ENCODE peak calls at places on chromosomes 6 and 20, in five cellular contexts. One of them, this sample, is unnamed. For H3K4me1 and H3K36me3, the result is how much of the 10 kb centered on the place peaks cover.

GRCh38 chr6:97282238-97282725 is 734 bp downstream of the MMS22L start:
- DNase-seq in lung: no peak
- DNase-seq in tibial artery: no peak
- DNase-seq in breast epithelium: no peak
- DNase-seq in CD4-positive, alpha-beta memory T cell: no peak
- DNase-seq in this sample: no peak

GRCh38 chr6:122789862-122790739 is 1.0 kb downstream of the SMPDL3A start:
- DNase-seq in lung: peak
- DNase-seq in tibial artery: peak
- DNase-seq in CD4-positive, alpha-beta memory T cell: no peak
- DNase-seq in breast epithelium: peak
- DNase-seq in this sample: no peak

GRCh38 chr6:11710221-11710836 is 68.3 kb downstream of the ADTRP start:
- DNase-seq in tibial artery: no peak
- DNase-seq in lung: no peak
- DNase-seq in CD4-positive, alpha-beta memory T cell: peak
- DNase-seq in breast epithelium: no peak
- DNase-seq in this sample: no peak

GRCh38 chr6:98986216-98986615 is 38.5 kb upstream of the FBXL4 start:
- DNase-seq in CD4-positive, alpha-beta memory T cell: no peak
- DNase-seq in breast epithelium: no peak
- DNase-seq in tibial artery: no peak
- DNase-seq in lung: no peak
- DNase-seq in this sample: no peak

GRCh38 chr20:32985596-32985995 is 18.6 kb downstream of the SUN5 start:
- DNase-seq in tibial artery: no peak
- DNase-seq in lung: no peak
- DNase-seq in CD4-positive, alpha-beta memory T cell: no peak
- DNase-seq in breast epithelium: no peak
- DNase-seq in this sample: no peak

GRCh38 chr20:59006167-59006863 is 739 bp downstream of the CTSZ start:
- DNase-seq in CD4-positive, alpha-beta memory T cell: no peak
- DNase-seq in tibial artery: no peak
- DNase-seq in breast epithelium: no peak
- DNase-seq in lung: no peak
- DNase-seq in this sample: no peak

GRCh38 chr20:42281801-42282200 is 663.6 kb upstream of the CHD6 start:
- DNase-seq in lung: no peak
- DNase-seq in tibial artery: no peak
- DNase-seq in breast epithelium: no peak
- DNase-seq in CD4-positive, alpha-beta memory T cell: no peak
- DNase-seq in this sample: no peak

GRCh38 chr6:149094156-149094555 is 223.4 kb upstream of the TAB2 start:
- DNase-seq in tibial artery: no peak
- DNase-seq in lung: no peak
- DNase-seq in CD4-positive, alpha-beta memory T cell: no peak
- DNase-seq in breast epithelium: no peak
- DNase-seq in this sample: no peak

GRCh38 chr6:35436071-35436865 is 15.9 kb upstream of the FANCE start:
- DNase-seq in breast epithelium: no peak
- DNase-seq in lung: no peak
- DNase-seq in tibial artery: no peak
- DNase-seq in CD4-positive, alpha-beta memory T cell: no peak
- DNase-seq in this sample: no peak

GRCh38 chr20:60584221-60584620 is 626.0 kb downstream of the CDH26 start:
- DNase-seq in breast epithelium: no peak
- DNase-seq in lung: no peak
- DNase-seq in CD4-positive, alpha-beta memory T cell: no peak
- DNase-seq in tibial artery: no peak
- DNase-seq in this sample: no peak

GRCh38 chr6:120872262-120872578 is 462.1 kb downstream of the TBC1D32 start:
- DNase-seq in CD4-positive, alpha-beta memory T cell: no peak
- DNase-seq in tibial artery: no peak
- DNase-seq in lung: no peak
- DNase-seq in breast epithelium: no peak
- DNase-seq in this sample: no peak

GRCh38 chr20:16801919-16802651 is 53.9 kb downstream of the OTOR start:
- DNase-seq in tibial artery: peak
- DNase-seq in lung: peak
- DNase-seq in breast epithelium: no peak
- DNase-seq in CD4-positive, alpha-beta memory T cell: peak
- DNase-seq in this sample: no peak

GRCh38 chr6:106799008-106799952 is 169.9 kb downstream of the QRSL1 start:
- DNase-seq in lung: no peak
- DNase-seq in CD4-positive, alpha-beta memory T cell: no peak
- DNase-seq in tibial artery: no peak
- DNase-seq in breast epithelium: peak
- DNase-seq in this sample: no peak

GRCh38 chr6:136235233-136235564 is 14.9 kb downstream of the MTFR2 start:
- DNase-seq in lung: no peak
- DNase-seq in breast epithelium: no peak
- DNase-seq in CD4-positive, alpha-beta memory T cell: no peak
- DNase-seq in tibial artery: no peak
- DNase-seq in this sample: no peak

GRCh38 chr6:77353129-77353528 is 110.2 kb downstream of the HTR1B start:
- DNase-seq in lung: no peak
- DNase-seq in CD4-positive, alpha-beta memory T cell: no peak
- DNase-seq in breast epithelium: no peak
- DNase-seq in tibial artery: no peak
- DNase-seq in this sample: no peak

GRCh38 chr20:61868466-61869090 is 197.1 kb downstream of the TAF4 start:
- DNase-seq in lung: no peak
- DNase-seq in breast epithelium: no peak
- DNase-seq in CD4-positive, alpha-beta memory T cell: no peak
- DNase-seq in tibial artery: no peak
- DNase-seq in this sample: no peak

GRCh38 chr6:6559994-6560393 is 28.5 kb upstream of the LY86 start:
- DNase-seq in breast epithelium: no peak
- DNase-seq in lung: no peak
- DNase-seq in tibial artery: no peak
- DNase-seq in CD4-positive, alpha-beta memory T cell: no peak
- DNase-seq in this sample: no peak

GRCh38 chr20:57180954-57181353 is 85.5 kb downstream of the BMP7 start:
- DNase-seq in CD4-positive, alpha-beta memory T cell: no peak
- DNase-seq in tibial artery: no peak
- DNase-seq in lung: no peak
- DNase-seq in breast epithelium: no peak
- DNase-seq in this sample: no peak

GRCh38 chr20:49508435-49509199 is 26.1 kb upstream of the KCNB1 start:
- DNase-seq in tibial artery: no peak
- DNase-seq in lung: no peak
- DNase-seq in breast epithelium: no peak
- DNase-seq in CD4-positive, alpha-beta memory T cell: peak
- DNase-seq in this sample: no peak

GRCh38 chr6:139080255-139080920 is 51.8 kb downstream of the ABRACL start:
- DNase-seq in breast epithelium: no peak
- DNase-seq in CD4-positive, alpha-beta memory T cell: no peak
- DNase-seq in tibial artery: no peak
- DNase-seq in lung: no peak
- DNase-seq in this sample: no peak

GRCh38 chr6:156919370-156919769 is 142.2 kb downstream of the ARID1B start:
- DNase-seq in lung: no peak
- DNase-seq in tibial artery: no peak
- DNase-seq in CD4-positive, alpha-beta memory T cell: no peak
- DNase-seq in breast epithelium: no peak
- DNase-seq in this sample: no peak
- H3K4me3 ChIP-seq in lung: no peak
- H3K4me3 ChIP-seq in tibial artery: no peak
- H3K4me3 ChIP-seq in CD4-positive, alpha-beta memory T cell: no peak
- H3K4me3 ChIP-seq in breast epithelium: no peak
- H3K4me3 ChIP-seq in this sample: no peak

DNA sequence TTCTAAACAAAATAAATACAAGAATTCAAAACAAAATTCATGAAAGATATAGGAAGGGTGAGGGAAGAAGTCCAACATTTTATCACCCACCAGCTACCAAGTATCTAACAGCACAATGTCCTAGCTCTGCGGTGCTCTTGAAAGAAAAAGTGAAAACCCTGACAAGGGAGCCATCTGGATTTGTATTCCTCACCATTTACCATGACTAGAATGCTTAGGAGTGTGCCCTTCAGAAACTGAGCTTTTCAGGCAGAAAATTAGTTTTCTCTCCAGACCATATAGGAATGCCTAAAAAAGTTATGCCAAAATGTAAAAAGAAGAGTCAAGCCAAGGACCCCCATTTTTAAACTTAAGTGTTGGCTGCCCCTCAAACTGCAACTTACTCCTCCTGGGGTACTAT is 4.5 kb downstream of the SNX5 start:
- DNase-seq in CD4-positive, alpha-beta memory T cell: no peak
- DNase-seq in lung: no peak
- DNase-seq in tibial artery: no peak
- DNase-seq in breast epithelium: no peak
- DNase-seq in this sample: no peak
- H3K4me1 ChIP-seq in CD4-positive, alpha-beta memory T cell: half or more
- H3K4me1 ChIP-seq in lung: under half
- H3K4me1 ChIP-seq in tibial artery: half or more
- H3K4me1 ChIP-seq in breast epithelium: under half
- H3K4me1 ChIP-seq in this sample: under half

GRCh38 chr20:35710884-35711587 is 11.8 kb downstream of the ROMO1 start:
- DNase-seq in breast epithelium: no peak
- DNase-seq in CD4-positive, alpha-beta memory T cell: no peak
- DNase-seq in lung: no peak
- DNase-seq in tibial artery: no peak
- DNase-seq in this sample: no peak

GRCh38 chr20:35711588-35712209 is 12.5 kb downstream of the ROMO1 start:
- DNase-seq in CD4-positive, alpha-beta memory T cell: no peak
- DNase-seq in breast epithelium: no peak
- DNase-seq in lung: no peak
- DNase-seq in tibial artery: no peak
- DNase-seq in this sample: no peak

GRCh38 chr20:35716330-35716729 is 17.1 kb downstream of the ROMO1 start:
- DNase-seq in lung: no peak
- DNase-seq in tibial artery: no peak
- DNase-seq in CD4-positive, alpha-beta memory T cell: no peak
- DNase-seq in breast epithelium: no peak
- DNase-seq in this sample: no peak

GRCh38 chr20:35715611-35716010 is 16.4 kb downstream of the ROMO1 start:
- DNase-seq in CD4-positive, alpha-beta memory T cell: no peak
- DNase-seq in lung: no peak
- DNase-seq in breast epithelium: no peak
- DNase-seq in tibial artery: no peak
- DNase-seq in this sample: no peak

GRCh38 chr20:35714127-35714526 is 14.9 kb downstream of the ROMO1 start:
- DNase-seq in lung: no peak
- DNase-seq in CD4-positive, alpha-beta memory T cell: no peak
- DNase-seq in tibial artery: no peak
- DNase-seq in breast epithelium: no peak
- DNase-seq in this sample: no peak
- H3K36me3 ChIP-seq in lung: under half
- H3K36me3 ChIP-seq in CD4-positive, alpha-beta memory T cell: half or more
- H3K36me3 ChIP-seq in tibial artery: half or more
- H3K36me3 ChIP-seq in breast epithelium: under half
- H3K36me3 ChIP-seq in this sample: half or more

DNA sequence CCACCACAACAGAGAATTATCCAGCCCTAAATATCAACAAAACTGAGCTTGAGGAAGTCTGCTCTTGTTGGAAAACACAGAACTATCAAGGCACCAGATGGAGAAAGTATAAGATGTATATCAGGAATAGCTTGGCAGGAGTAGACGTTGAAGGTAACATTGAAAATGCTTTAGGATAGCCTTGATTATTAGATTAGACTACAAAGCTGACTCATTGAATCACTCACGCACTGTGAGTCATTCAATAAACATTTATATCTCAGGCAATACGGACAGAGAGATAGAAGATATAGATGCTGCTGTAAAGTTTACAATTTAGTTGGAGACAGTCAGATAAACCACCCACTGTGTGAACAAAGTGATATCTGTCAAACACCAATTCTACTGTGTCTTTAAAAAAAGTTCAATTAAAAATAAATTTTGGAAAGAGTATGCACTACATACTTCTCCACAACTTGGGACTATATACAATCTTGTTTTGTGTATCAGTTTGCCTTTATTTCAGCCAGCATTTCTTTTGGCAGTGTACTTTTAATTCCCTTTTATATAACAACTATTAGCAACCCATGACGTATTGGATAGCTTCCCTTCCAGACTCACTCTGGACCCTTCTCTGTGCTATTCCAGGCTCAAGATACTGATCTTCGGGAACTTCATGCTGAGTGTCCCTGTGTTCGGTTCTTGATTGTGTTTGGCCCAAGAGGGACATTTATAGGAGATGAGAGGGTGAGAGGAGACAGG is 176.4 kb upstream of the PTPRK start:
- DNase-seq in CD4-positive, alpha-beta memory T cell: no peak
- DNase-seq in breast epithelium: no peak
- DNase-seq in tibial artery: no peak
- DNase-seq in lung: no peak
- DNase-seq in this sample: no peak
- H3K4me3 ChIP-seq in CD4-positive, alpha-beta memory T cell: no peak
- H3K4me3 ChIP-seq in breast epithelium: no peak
- H3K4me3 ChIP-seq in tibial artery: no peak
- H3K4me3 ChIP-seq in lung: no peak
- H3K4me3 ChIP-seq in this sample: no peak

DNA sequence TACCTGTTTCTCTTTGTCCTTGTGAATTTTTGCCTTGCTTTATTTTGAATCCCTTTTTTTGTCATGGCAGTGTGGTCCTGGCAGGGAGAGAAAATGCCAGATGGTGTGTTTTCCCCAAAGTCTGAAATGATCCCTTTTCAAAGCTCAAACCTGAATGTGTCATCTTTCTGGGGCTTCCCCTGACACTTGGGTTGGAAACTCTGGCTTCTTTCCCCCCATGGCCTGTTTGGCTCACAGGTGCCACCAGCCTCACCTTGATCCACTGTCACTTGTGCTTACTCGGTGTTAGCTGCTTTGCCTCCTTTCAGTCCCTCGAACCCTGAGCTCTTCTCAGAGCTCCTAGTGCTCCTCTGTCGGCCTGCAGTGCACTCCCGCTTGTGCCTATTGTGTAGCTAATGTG is 22.3 kb downstream of the MYBL2 start:
- DNase-seq in tibial artery: no peak
- DNase-seq in lung: no peak
- DNase-seq in breast epithelium: no peak
- DNase-seq in CD4-positive, alpha-beta memory T cell: no peak
- DNase-seq in this sample: no peak
- H3K4me1 ChIP-seq in tibial artery: under half
- H3K4me1 ChIP-seq in lung: under half
- H3K4me1 ChIP-seq in breast epithelium: under half
- H3K4me1 ChIP-seq in CD4-positive, alpha-beta memory T cell: under half
- H3K4me1 ChIP-seq in this sample: under half

GRCh38 chr6:2777249-2777648 is 12.1 kb downstream of the WRNIP1 start:
- DNase-seq in CD4-positive, alpha-beta memory T cell: no peak
- DNase-seq in tibial artery: no peak
- DNase-seq in lung: no peak
- DNase-seq in breast epithelium: no peak
- DNase-seq in this sample: no peak
- H3K36me3 ChIP-seq in CD4-positive, alpha-beta memory T cell: under half
- H3K36me3 ChIP-seq in tibial artery: under half
- H3K36me3 ChIP-seq in lung: under half
- H3K36me3 ChIP-seq in breast epithelium: under half
- H3K36me3 ChIP-seq in this sample: under half

GRCh38 chr20:22866757-22867425 is 168.2 kb upstream of the SSTR4 start:
- DNase-seq in breast epithelium: no peak
- DNase-seq in CD4-positive, alpha-beta memory T cell: no peak
- DNase-seq in tibial artery: no peak
- DNase-seq in lung: no peak
- DNase-seq in this sample: no peak
- H3K4me3 ChIP-seq in breast epithelium: no peak
- H3K4me3 ChIP-seq in CD4-positive, alpha-beta memory T cell: no peak
- H3K4me3 ChIP-seq in tibial artery: no peak
- H3K4me3 ChIP-seq in lung: no peak
- H3K4me3 ChIP-seq in this sample: no peak

This sample was measured in effector memory CD4-positive, alpha-beta T cell.